ENCODE peak calls at places on chromosomes 12 and 14, in five cellular contexts. K, G, R, W and L are unnamed samples.

GRCh38 chr14:77142289-77142814 is 761 bp upstream of the ZDHHC22 start:
- DNase-seq in K (no peak), G (no peak), R (no peak), W (no peak), L (no peak)

GRCh38 chr12:130873825-130874224 is 2.0 kb downstream of the RAN start:
- DNase-seq in K (no peak), G (no peak), R (no peak), W (no peak), L (no peak)

GRCh38 chr12:124939428-124940142 is 25.1 kb upstream of the UBC start:
- DNase-seq in K (peak; percentile 94), G (peak; percentile 80), R (peak; percentile 85), W (peak; percentile 98), L (peak; percentile 93)

GRCh38 chr14:91606851-91607250 is 96.7 kb upstream of the PPP4R3A start:
- DNase-seq in K (no peak), G (no peak), R (peak; percentile 71), W (no peak), L (no peak)

GRCh38 chr14:21071225-21072041 is 1.3 kb downstream of the ARHGEF40 start:
- DNase-seq in K (peak; percentile 89), G (peak; percentile 95), R (peak; percentile 38), W (peak; percentile 95), L (peak; percentile 30)

GRCh38 chr12:32532951-32533350 is 133.6 kb downstream of the FGD4 start:
- DNase-seq in K (no peak), G (no peak), R (no peak), W (no peak), L (no peak)

GRCh38 chr14:61106627-61107147 is 125.6 kb downstream of the SLC38A6 start:
- DNase-seq in K (no peak), G (peak; percentile 38), R (no peak), W (no peak), L (no peak)

GRCh38 chr12:106000376-106001104 is 138.2 kb downstream of the NUAK1 start:
- DNase-seq in K (no peak), G (no peak), R (peak; percentile 58), W (no peak), L (no peak)

GRCh38 chr14:99075061-99075460 is 196.9 kb downstream of the BCL11B start:
- DNase-seq in K (no peak), G (no peak), R (no peak), W (no peak), L (no peak)

GRCh38 chr14:106442857-106443256 is 916.5 kb downstream of the TMEM121 start:
- DNase-seq in K (peak; percentile 63), G (no peak), R (no peak), W (no peak), L (peak; percentile 26)

GRCh38 chr12:89655851-89656250 is 52.8 kb downstream of the ATP2B1 start:
- DNase-seq in K (no peak), G (no peak), R (no peak), W (peak; percentile 75), L (no peak)

GRCh38 chr12:57739387-57739786 is 845 bp upstream of the AGAP2 start:
- DNase-seq in K (no peak), G (no peak), R (no peak), W (no peak), L (no peak)

GRCh38 chr12:57739914-57740538 is 1.5 kb upstream of the AGAP2 start:
- DNase-seq in K (no peak), G (no peak), R (no peak), W (no peak), L (no peak)

GRCh38 chr12:57741413-57741789 is 2.9 kb upstream of the AGAP2 start:
- DNase-seq in K (no peak), G (no peak), R (no peak), W (no peak), L (no peak)

GRCh38 chr12:57738661-57739237 is at the start of gene AGAP2:
- DNase-seq in K (no peak), G (peak; percentile 91), R (no peak), W (no peak), L (no peak)

DNA sequence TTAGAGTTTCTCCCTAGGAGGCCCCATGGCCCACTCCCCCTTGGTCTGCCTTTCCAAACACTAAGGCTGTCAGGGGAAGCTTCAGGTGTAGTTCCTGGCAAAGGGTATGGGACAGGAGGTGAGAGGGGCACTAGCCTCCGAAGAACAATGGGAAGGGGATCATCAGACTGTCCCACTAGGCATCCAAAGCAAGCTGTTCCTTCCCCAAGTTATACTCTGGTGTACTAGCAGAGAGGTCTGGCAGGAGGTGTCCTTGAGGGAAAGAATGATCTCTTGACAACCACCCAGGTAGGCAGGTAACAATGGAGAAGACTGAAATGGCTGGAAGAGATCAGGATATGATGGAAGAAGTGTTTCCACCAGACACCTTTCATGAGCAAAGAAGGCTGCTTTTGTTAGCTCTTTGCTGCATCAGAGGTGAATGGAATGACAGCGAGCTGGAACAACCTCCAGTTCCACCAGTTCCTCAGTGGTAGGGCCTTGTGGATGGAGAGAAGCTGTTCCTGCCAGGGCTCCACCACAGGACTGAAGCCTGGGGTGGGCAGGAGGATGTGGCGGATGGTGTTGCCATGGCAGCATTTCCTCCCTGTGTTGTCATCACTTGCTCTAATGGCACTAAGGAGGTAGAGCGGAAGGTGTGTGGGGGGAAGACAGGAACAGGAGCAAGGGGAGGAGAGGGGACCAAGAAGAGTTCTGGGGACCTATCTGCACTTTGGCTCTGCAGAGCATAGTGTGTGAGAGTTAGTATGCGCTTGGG is 2.3 kb upstream of the AGAP2 start:
- DNase-seq in K (peak; percentile 91), G (no peak), R (no peak), W (no peak), L (peak; percentile 91)
- H3K4me3 ChIP-seq in K (peak overlapping the region; percentile 37), G (no peak overlapping the region), R (no peak overlapping the region), W (no peak overlapping the region), L (peak overlapping the region; percentile 7)

GRCh38 chr12:46494424-46494823 is 121.9 kb upstream of the SLC38A2 start:
- DNase-seq in K (no peak), G (no peak), R (peak; percentile 50), W (peak; percentile 85), L (no peak)
- H3K4me3 ChIP-seq in K (no peak overlapping the region), G (no peak overlapping the region), R (no peak overlapping the region), W (no peak overlapping the region), L (no peak overlapping the region)

DNA sequence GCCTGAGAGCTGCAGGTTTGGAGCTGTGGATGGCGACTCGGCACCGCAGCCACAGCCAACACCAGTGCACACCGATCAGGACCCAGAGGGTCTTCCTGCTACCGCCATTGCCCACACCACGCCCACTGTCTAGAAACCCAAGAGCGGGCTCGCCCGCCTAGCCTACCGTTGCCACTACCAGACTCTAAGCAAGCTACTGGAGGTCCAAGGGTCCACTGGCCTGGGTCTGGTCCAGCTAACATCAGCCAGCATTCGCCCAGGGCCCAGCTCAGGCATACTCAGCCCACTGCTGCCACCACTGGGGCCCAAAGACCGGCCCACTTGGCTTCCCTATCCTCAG is 30.5 kb upstream of the MON2 start:
- DNase-seq in K (no peak), G (no peak), R (no peak), W (no peak), L (no peak)
- H3K4me3 ChIP-seq in K (no peak overlapping the region), G (no peak overlapping the region), R (no peak overlapping the region), W (no peak overlapping the region), L (peak overlapping the region; percentile 64)

DNA sequence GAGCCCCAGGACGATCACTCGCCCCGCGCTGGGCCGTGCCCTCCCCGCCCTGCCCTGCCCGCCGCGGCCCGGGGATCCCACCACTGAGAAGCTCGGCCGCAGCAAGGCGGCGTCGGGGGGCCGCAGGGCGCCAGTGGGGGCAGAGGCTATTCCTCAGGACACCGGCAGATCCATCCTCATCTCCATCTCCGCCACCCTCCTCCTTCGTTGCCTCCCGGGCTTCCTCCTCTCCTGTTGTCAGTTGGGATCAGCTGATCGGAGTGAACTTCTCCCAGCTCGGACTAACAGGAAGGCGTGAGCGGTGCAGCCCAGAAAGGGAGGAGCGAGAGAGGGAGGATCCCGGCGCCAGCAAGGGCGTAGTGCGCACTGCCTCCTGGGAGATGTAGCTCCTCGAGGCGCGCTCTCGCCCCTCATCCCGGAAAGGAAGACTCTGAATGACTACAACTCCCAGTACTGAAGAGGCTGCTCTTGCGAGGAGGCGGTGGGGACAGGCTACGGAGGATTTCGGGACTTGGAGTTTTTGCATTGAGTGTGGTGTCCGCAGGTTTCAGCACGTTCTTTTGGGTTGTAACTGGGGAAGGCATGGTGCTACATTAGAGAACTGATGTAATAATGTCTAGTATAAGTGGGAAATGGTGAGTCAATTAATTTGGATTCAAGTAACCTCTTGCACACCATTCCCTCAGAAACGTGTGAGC is at the start of gene ZFYVE1:
- DNase-seq in K (peak; percentile 98), G (peak; percentile 93), R (peak; percentile 99), W (peak; percentile 98), L (peak; percentile 91)
- H3K4me3 ChIP-seq in K (peak within 1 kb of the TSS; percentile 89), G (peak within 1 kb of the TSS; percentile 95), R (peak within 1 kb of the TSS; percentile 86), W (peak within 1 kb of the TSS; percentile 62), L (peak within 1 kb of the TSS; percentile 88)

DNA sequence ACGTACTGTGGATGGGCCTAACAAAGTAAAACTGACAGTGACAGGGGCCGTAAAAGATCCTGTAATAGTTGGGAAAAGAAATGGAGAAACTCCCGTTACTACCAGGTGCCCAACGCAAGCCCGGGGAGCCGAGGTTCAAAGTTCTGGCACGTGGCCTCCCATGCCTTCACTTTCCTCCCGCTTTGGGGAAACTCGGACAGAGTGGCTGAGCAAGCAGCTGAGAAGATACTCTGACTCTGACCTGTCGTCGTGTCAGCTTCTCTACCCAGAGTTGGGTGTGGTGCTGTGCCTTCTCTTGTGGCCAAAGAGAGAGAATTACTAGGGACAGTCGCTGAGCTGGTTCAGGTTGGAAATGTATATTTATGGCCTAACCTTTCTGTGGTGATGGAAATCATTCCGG is 1.7 kb downstream of the B4GALNT3 start:
- DNase-seq in K (peak; percentile 79), G (no peak), R (no peak), W (no peak), L (no peak)
- H3K4me3 ChIP-seq in K (peak overlapping the region; percentile 77), G (no peak overlapping the region), R (no peak overlapping the region), W (no peak overlapping the region), L (no peak overlapping the region)

GRCh38 chr14:44163946-44164345 is 343.1 kb downstream of the FSCB start:
- DNase-seq in K (no peak), G (no peak), R (peak; percentile 8), W (no peak), L (no peak)

GRCh38 chr14:44168566-44168965 is 338.5 kb downstream of the FSCB start:
- DNase-seq in K (no peak), G (no peak), R (no peak), W (no peak), L (no peak)

GRCh38 chr14:44162197-44162596 is 344.9 kb downstream of the FSCB start:
- DNase-seq in K (peak; percentile 82), G (no peak), R (no peak), W (no peak), L (no peak)

GRCh38 chr14:44166611-44167010 is 340.5 kb downstream of the FSCB start:
- DNase-seq in K (no peak), G (no peak), R (no peak), W (no peak), L (no peak)

DNA sequence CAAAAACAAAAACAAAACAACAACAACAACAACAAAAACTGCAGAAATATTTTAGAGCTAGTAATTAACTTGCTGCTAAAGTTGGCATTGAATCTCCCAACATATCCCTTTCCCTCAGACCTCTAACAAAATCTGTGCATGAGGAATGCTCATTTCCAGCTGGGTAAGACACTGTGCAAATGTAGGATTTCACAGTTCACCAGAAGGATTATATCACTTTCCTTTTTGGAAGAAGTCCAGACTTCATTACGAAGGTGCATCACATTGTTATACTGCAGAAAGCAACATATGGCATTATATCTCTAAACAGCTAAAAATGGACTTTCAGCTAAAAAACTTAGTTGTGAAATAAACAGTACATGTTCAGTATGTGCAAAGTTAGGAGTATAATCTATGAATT is 341.8 kb downstream of the FSCB start:
- DNase-seq in K (no peak), G (no peak), R (no peak), W (no peak), L (no peak)
- H3K4me3 ChIP-seq in K (no peak overlapping the region), G (no peak overlapping the region), R (no peak overlapping the region), W (no peak overlapping the region), L (no peak overlapping the region)